ENCODE peak calls at places on chromosome X, in six cellular contexts. One of them, this sample, is unnamed.

GRCh38 chrX:56503941-56504673 is 59.3 kb upstream of the UBQLN2 start:
- DNase-seq in SK-N-SH: no peak
- DNase-seq in GM12878: no peak
- DNase-seq in H1: no peak
- DNase-seq in K562: no peak
- DNase-seq in HepG2: no peak
- DNase-seq in this sample: no peak

GRCh38 chrX:87528487-87528886 is 10.9 kb downstream of the KLHL4 start:
- DNase-seq in GM12878: no peak
- DNase-seq in K562: no peak
- DNase-seq in SK-N-SH: no peak
- DNase-seq in HepG2: no peak
- DNase-seq in H1: no peak
- DNase-seq in this sample: no peak

GRCh38 chrX:56785442-56785841 is 56.4 kb downstream of the NBDY start:
- DNase-seq in SK-N-SH: no peak
- DNase-seq in K562: no peak
- DNase-seq in HepG2: no peak
- DNase-seq in H1: no peak
- DNase-seq in GM12878: no peak
- DNase-seq in this sample: no peak

GRCh38 chrX:71603618-71604017 is 14.7 kb downstream of the CXCR3 start:
- DNase-seq in GM12878: no peak
- DNase-seq in SK-N-SH: no peak
- DNase-seq in HepG2: no peak
- DNase-seq in K562: no peak
- DNase-seq in H1: no peak
- DNase-seq in this sample: no peak

GRCh38 chrX:95318882-95319281 is 1365.8 kb upstream of the DIAPH2 start:
- DNase-seq in HepG2: peak
- DNase-seq in GM12878: no peak
- DNase-seq in SK-N-SH: peak
- DNase-seq in K562: peak
- DNase-seq in H1: peak
- DNase-seq in this sample: peak

GRCh38 chrX:56765816-56766553 is 36.9 kb downstream of the NBDY start:
- DNase-seq in K562: no peak
- DNase-seq in HepG2: no peak
- DNase-seq in H1: no peak
- DNase-seq in SK-N-SH: no peak
- DNase-seq in GM12878: no peak
- DNase-seq in this sample: peak

GRCh38 chrX:118216488-118216887 is 99.9 kb upstream of the KLHL13 start:
- DNase-seq in GM12878: no peak
- DNase-seq in HepG2: no peak
- DNase-seq in K562: no peak
- DNase-seq in H1: no peak
- DNase-seq in SK-N-SH: no peak
- DNase-seq in this sample: no peak

GRCh38 chrX:153864101-153864500 is 21.9 kb downstream of the L1CAM start:
- DNase-seq in GM12878: no peak
- DNase-seq in K562: no peak
- DNase-seq in H1: no peak
- DNase-seq in HepG2: no peak
- DNase-seq in SK-N-SH: no peak
- DNase-seq in this sample: no peak

GRCh38 chrX:55033429-55033828 is 2.7 kb upstream of the ALAS2 start:
- DNase-seq in SK-N-SH: no peak
- DNase-seq in GM12878: no peak
- DNase-seq in K562: no peak
- DNase-seq in HepG2: no peak
- DNase-seq in H1: no peak
- DNase-seq in this sample: no peak

GRCh38 chrX:100368167-100368566 is 41.9 kb downstream of the PCDH19 start:
- DNase-seq in HepG2: peak
- DNase-seq in K562: no peak
- DNase-seq in SK-N-SH: peak
- DNase-seq in H1: no peak
- DNase-seq in GM12878: no peak
- DNase-seq in this sample: no peak

GRCh38 chrX:97843200-97843811 is 959.6 kb downstream of the RPA4 start:
- DNase-seq in SK-N-SH: peak
- DNase-seq in HepG2: no peak
- DNase-seq in K562: peak
- DNase-seq in H1: no peak
- DNase-seq in GM12878: no peak
- DNase-seq in this sample: no peak

GRCh38 chrX:150508461-150509367 is 59.7 kb upstream of the MTM1 start:
- DNase-seq in K562: no peak
- DNase-seq in HepG2: no peak
- DNase-seq in GM12878: no peak
- DNase-seq in H1: no peak
- DNase-seq in SK-N-SH: no peak
- DNase-seq in this sample: no peak

GRCh38 chrX:74527344-74527743 is 87.1 kb downstream of the RLIM start:
- DNase-seq in GM12878: no peak
- DNase-seq in H1: no peak
- DNase-seq in K562: no peak
- DNase-seq in HepG2: no peak
- DNase-seq in SK-N-SH: no peak
- DNase-seq in this sample: no peak

GRCh38 chrX:48703642-48704481 is 7.3 kb downstream of the SUV39H1 start:
- DNase-seq in GM12878: no peak
- DNase-seq in HepG2: no peak
- DNase-seq in H1: no peak
- DNase-seq in SK-N-SH: no peak
- DNase-seq in K562: no peak
- DNase-seq in this sample: no peak

GRCh38 chrX:148567229-148567628 is 66.8 kb downstream of the AFF2 start:
- DNase-seq in SK-N-SH: no peak
- DNase-seq in GM12878: no peak
- DNase-seq in H1: no peak
- DNase-seq in HepG2: no peak
- DNase-seq in K562: peak
- DNase-seq in this sample: no peak

GRCh38 chrX:43505759-43506158 is 150.3 kb upstream of the MAOA start:
- DNase-seq in HepG2: no peak
- DNase-seq in K562: no peak
- DNase-seq in H1: no peak
- DNase-seq in GM12878: no peak
- DNase-seq in SK-N-SH: no peak
- DNase-seq in this sample: no peak

GRCh38 chrX:31658360-31658759 is 586.5 kb upstream of the FTHL17 start:
- DNase-seq in SK-N-SH: peak
- DNase-seq in HepG2: peak
- DNase-seq in H1: no peak
- DNase-seq in GM12878: no peak
- DNase-seq in K562: no peak
- DNase-seq in this sample: no peak

GRCh38 chrX:155048997-155049619 is 21.8 kb downstream of the CMC4 start:
- DNase-seq in SK-N-SH: peak
- DNase-seq in GM12878: no peak
- DNase-seq in K562: peak
- DNase-seq in H1: no peak
- DNase-seq in HepG2: peak
- DNase-seq in this sample: no peak

GRCh38 chrX:17638731-17639130 is 98.6 kb upstream of the SCML1 start:
- DNase-seq in GM12878: no peak
- DNase-seq in HepG2: no peak
- DNase-seq in H1: no peak
- DNase-seq in SK-N-SH: no peak
- DNase-seq in K562: no peak
- DNase-seq in this sample: no peak

GRCh38 chrX:131854586-131854985 is 168.5 kb upstream of the STK26 start:
- DNase-seq in H1: no peak
- DNase-seq in K562: no peak
- DNase-seq in SK-N-SH: no peak
- DNase-seq in HepG2: no peak
- DNase-seq in GM12878: no peak
- DNase-seq in this sample: no peak

GRCh38 chrX:50988649-50989048 is 78.1 kb downstream of the BMP15 start:
- DNase-seq in GM12878: no peak
- DNase-seq in SK-N-SH: peak
- DNase-seq in HepG2: no peak
- DNase-seq in K562: no peak
- DNase-seq in H1: no peak
- DNase-seq in this sample: peak

GRCh38 chrX:153397256-153397960 is 3.7 kb downstream of the PNMA6E start:
- DNase-seq in SK-N-SH: no peak
- DNase-seq in K562: no peak
- DNase-seq in HepG2: no peak
- DNase-seq in GM12878: no peak
- DNase-seq in H1: no peak
- DNase-seq in this sample: no peak

DNA sequence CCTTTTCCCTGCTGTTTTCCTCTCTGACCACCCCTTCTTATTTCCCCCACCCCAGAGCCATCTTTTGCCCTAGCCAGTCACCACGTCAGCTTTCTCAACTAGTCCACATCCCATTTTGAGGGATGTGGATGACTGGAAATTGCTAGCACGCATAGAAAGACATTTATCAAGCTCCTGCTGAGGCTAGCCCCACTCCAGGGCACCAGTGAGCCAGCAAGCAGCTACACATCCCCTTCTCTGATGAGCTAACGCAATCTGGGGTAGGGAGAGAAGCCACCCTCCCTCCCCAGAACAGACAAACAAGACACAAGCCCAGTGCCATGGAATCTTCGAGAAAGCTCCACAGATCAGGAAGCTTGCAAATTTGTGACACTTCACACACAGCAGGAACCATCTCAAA is 1.2 kb downstream of the GABRE start:
- DNase-seq in GM12878: no peak
- DNase-seq in SK-N-SH: no peak
- DNase-seq in K562: no peak
- DNase-seq in HepG2: no peak
- DNase-seq in H1: no peak
- DNase-seq in this sample: no peak
- TF ChIP-seq GABPA in GM12878: no peak
- TF ChIP-seq GABPA in SK-N-SH: no peak
- TF ChIP-seq GABPA in K562: no peak
- TF ChIP-seq GABPA in HepG2: no peak
- TF ChIP-seq GABPA in H1: no peak
- TF ChIP-seq GABPA in this sample: no peak

GRCh38 chrX:13069771-13070410 is 25.5 kb upstream of the FAM9C start:
- DNase-seq in H1: no peak
- DNase-seq in GM12878: no peak
- DNase-seq in K562: no peak
- DNase-seq in SK-N-SH: no peak
- DNase-seq in HepG2: no peak
- DNase-seq in this sample: no peak
- TF ChIP-seq GABPA in H1: no peak
- TF ChIP-seq GABPA in GM12878: no peak
- TF ChIP-seq GABPA in K562: no peak
- TF ChIP-seq GABPA in SK-N-SH: no peak
- TF ChIP-seq GABPA in HepG2: no peak
- TF ChIP-seq GABPA in this sample: no peak

GRCh38 chrX:25646156-25646555 is 492.0 kb upstream of the MAGEB18 start:
- DNase-seq in H1: no peak
- DNase-seq in K562: no peak
- DNase-seq in HepG2: no peak
- DNase-seq in GM12878: no peak
- DNase-seq in SK-N-SH: no peak
- DNase-seq in this sample: no peak

GRCh38 chrX:25648790-25649189 is 489.4 kb upstream of the MAGEB18 start:
- DNase-seq in H1: no peak
- DNase-seq in GM12878: no peak
- DNase-seq in HepG2: no peak
- DNase-seq in SK-N-SH: no peak
- DNase-seq in K562: no peak
- DNase-seq in this sample: no peak

DNA sequence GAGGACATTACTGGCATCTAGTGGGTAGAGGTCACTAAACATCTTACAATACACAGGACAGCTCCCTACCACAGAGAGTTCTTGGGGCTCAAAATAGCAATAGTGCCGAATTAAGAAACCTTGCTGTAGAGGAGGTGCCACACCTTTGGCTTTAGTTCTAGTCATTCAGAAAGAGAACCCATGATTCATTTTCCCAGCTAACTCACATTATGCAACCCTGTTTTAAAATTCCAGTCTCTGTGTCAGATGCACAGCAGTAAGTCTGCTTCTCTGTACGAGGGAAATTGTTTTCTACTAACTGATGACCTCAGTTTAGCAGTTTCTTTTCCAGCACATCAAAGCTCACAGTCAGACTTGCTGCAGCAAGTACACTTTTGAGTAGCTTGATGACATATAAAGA is 487.9 kb upstream of the MAGEB18 start:
- DNase-seq in H1: no peak
- DNase-seq in HepG2: no peak
- DNase-seq in SK-N-SH: no peak
- DNase-seq in GM12878: no peak
- DNase-seq in K562: no peak
- DNase-seq in this sample: no peak
- TF ChIP-seq GABPA in H1: no peak
- TF ChIP-seq GABPA in HepG2: no peak
- TF ChIP-seq GABPA in SK-N-SH: no peak
- TF ChIP-seq GABPA in GM12878: no peak
- TF ChIP-seq GABPA in K562: no peak
- TF ChIP-seq GABPA in this sample: no peak

GRCh38 chrX:1807301-1807731 is 192.5 kb downstream of the ASMT start:
- DNase-seq in GM12878: no peak
- DNase-seq in H1: peak
- DNase-seq in K562: no peak
- DNase-seq in HepG2: no peak
- DNase-seq in SK-N-SH: no peak
- DNase-seq in this sample: no peak
- TF ChIP-seq GABPA in GM12878: no peak
- TF ChIP-seq GABPA in H1: no peak
- TF ChIP-seq GABPA in K562: no peak
- TF ChIP-seq GABPA in HepG2: no peak
- TF ChIP-seq GABPA in SK-N-SH: no peak
- TF ChIP-seq GABPA in this sample: no peak

DNA sequence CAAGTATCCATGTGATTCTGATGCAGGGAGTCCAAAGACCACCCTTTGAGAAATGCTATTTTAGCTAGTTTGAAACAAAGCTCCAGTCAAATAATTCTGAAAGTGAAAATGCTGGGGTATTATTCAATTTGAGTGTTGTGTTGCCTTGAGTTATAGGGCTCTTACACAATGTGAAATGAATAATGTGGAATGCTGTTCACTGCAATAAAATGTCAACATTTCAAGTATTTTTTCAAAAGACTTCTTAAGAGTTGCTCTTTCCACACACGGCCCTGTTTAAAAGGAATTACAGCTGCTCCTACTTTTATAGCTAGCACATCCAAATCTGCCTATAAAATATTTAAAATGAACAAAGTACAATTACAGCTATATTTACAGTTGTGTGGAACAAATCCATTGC is 27.5 kb upstream of the PLS3 start:
- DNase-seq in HepG2: no peak
- DNase-seq in K562: no peak
- DNase-seq in SK-N-SH: no peak
- DNase-seq in H1: no peak
- DNase-seq in GM12878: no peak
- DNase-seq in this sample: no peak
- TF ChIP-seq GABPA in HepG2: no peak
- TF ChIP-seq GABPA in K562: no peak
- TF ChIP-seq GABPA in SK-N-SH: no peak
- TF ChIP-seq GABPA in H1: no peak
- TF ChIP-seq GABPA in GM12878: no peak
- TF ChIP-seq GABPA in this sample: no peak

This sample was measured in HL-60.